ENCODE peak calls at places on chromosomes 16 and 17, in eight cellular contexts. One of them, this sample, is unnamed.

GRCh38 chr16:24010440-24011089 is 174.8 kb downstream of the PRKCB start:
- DNase-seq in fibroblast of the aortic adventitia: peak; percentile 66
- DNase-seq in mucosa of descending colon: peak; percentile 73
- DNase-seq in mammary epithelial cell: peak; percentile 66
- DNase-seq in colonic mucosa: peak; percentile 83
- DNase-seq in left ventricle myocardium inferior: peak; percentile 64
- DNase-seq in adrenal gland: peak; percentile 70
- DNase-seq in endothelial cell of umbilical vein: peak; percentile 57
- DNase-seq in this sample: peak; percentile 64

GRCh38 chr17:79721993-79722671 is 8.6 kb upstream of the ENPP7 start:
- DNase-seq in fibroblast of the aortic adventitia: peak; percentile 4
- DNase-seq in mucosa of descending colon: no peak
- DNase-seq in mammary epithelial cell: no peak
- DNase-seq in colonic mucosa: no peak
- DNase-seq in left ventricle myocardium inferior: no peak
- DNase-seq in adrenal gland: no peak
- DNase-seq in endothelial cell of umbilical vein: no peak
- DNase-seq in this sample: no peak

GRCh38 chr17:796609-797008 is 14.5 kb downstream of the MRM3 start:
- DNase-seq in fibroblast of the aortic adventitia: no peak
- DNase-seq in mucosa of descending colon: no peak
- DNase-seq in mammary epithelial cell: no peak
- DNase-seq in colonic mucosa: no peak
- DNase-seq in left ventricle myocardium inferior: no peak
- DNase-seq in adrenal gland: no peak
- DNase-seq in endothelial cell of umbilical vein: no peak
- DNase-seq in this sample: no peak

GRCh38 chr16:11708421-11708820 is 34.2 kb downstream of the TXNDC11 start:
- DNase-seq in fibroblast of the aortic adventitia: peak; percentile 36
- DNase-seq in mucosa of descending colon: no peak
- DNase-seq in mammary epithelial cell: no peak
- DNase-seq in colonic mucosa: no peak
- DNase-seq in left ventricle myocardium inferior: no peak
- DNase-seq in adrenal gland: no peak
- DNase-seq in endothelial cell of umbilical vein: peak; percentile 11
- DNase-seq in this sample: no peak

GRCh38 chr17:40191237-40192208 is 14.3 kb downstream of the RAPGEFL1 start:
- DNase-seq in fibroblast of the aortic adventitia: peak; percentile 75
- DNase-seq in mucosa of descending colon: peak; percentile 71
- DNase-seq in mammary epithelial cell: peak; percentile 75
- DNase-seq in colonic mucosa: peak; percentile 66
- DNase-seq in left ventricle myocardium inferior: peak; percentile 77
- DNase-seq in adrenal gland: peak; percentile 81
- DNase-seq in endothelial cell of umbilical vein: peak; percentile 88
- DNase-seq in this sample: peak; percentile 86

GRCh38 chr17:68314916-68315535 is 23.7 kb downstream of the ARSG start:
- DNase-seq in fibroblast of the aortic adventitia: peak; percentile 37
- DNase-seq in mucosa of descending colon: no peak
- DNase-seq in mammary epithelial cell: no peak
- DNase-seq in colonic mucosa: peak; percentile 21
- DNase-seq in left ventricle myocardium inferior: no peak
- DNase-seq in adrenal gland: no peak
- DNase-seq in endothelial cell of umbilical vein: no peak
- DNase-seq in this sample: no peak

GRCh38 chr17:4950757-4951204 is at the start of gene ENO3:
- DNase-seq in fibroblast of the aortic adventitia: no peak
- DNase-seq in mucosa of descending colon: peak; percentile 73
- DNase-seq in mammary epithelial cell: no peak
- DNase-seq in colonic mucosa: peak; percentile 48
- DNase-seq in left ventricle myocardium inferior: peak; percentile 56
- DNase-seq in adrenal gland: no peak
- DNase-seq in endothelial cell of umbilical vein: no peak
- DNase-seq in this sample: no peak

GRCh38 chr17:550041-550398 is 164.6 kb downstream of the VPS53 start:
- DNase-seq in fibroblast of the aortic adventitia: no peak
- DNase-seq in mucosa of descending colon: no peak
- DNase-seq in mammary epithelial cell: peak; percentile 66
- DNase-seq in colonic mucosa: no peak
- DNase-seq in left ventricle myocardium inferior: no peak
- DNase-seq in adrenal gland: no peak
- DNase-seq in endothelial cell of umbilical vein: no peak
- DNase-seq in this sample: no peak

GRCh38 chr16:26736084-26736483 is 330.6 kb upstream of the C16orf82 start:
- DNase-seq in fibroblast of the aortic adventitia: no peak
- DNase-seq in mucosa of descending colon: no peak
- DNase-seq in mammary epithelial cell: no peak
- DNase-seq in colonic mucosa: no peak
- DNase-seq in left ventricle myocardium inferior: no peak
- DNase-seq in adrenal gland: no peak
- DNase-seq in endothelial cell of umbilical vein: no peak
- DNase-seq in this sample: no peak

GRCh38 chr16:50121721-50122445 is 31.2 kb upstream of the TENT4B start:
- DNase-seq in fibroblast of the aortic adventitia: no peak
- DNase-seq in mucosa of descending colon: no peak
- DNase-seq in mammary epithelial cell: no peak
- DNase-seq in colonic mucosa: no peak
- DNase-seq in left ventricle myocardium inferior: no peak
- DNase-seq in adrenal gland: no peak
- DNase-seq in endothelial cell of umbilical vein: no peak
- DNase-seq in this sample: peak; percentile 45

GRCh38 chr17:77786090-77786489 is 172.4 kb upstream of the TNRC6C start:
- DNase-seq in fibroblast of the aortic adventitia: no peak
- DNase-seq in mucosa of descending colon: no peak
- DNase-seq in mammary epithelial cell: no peak
- DNase-seq in colonic mucosa: no peak
- DNase-seq in left ventricle myocardium inferior: no peak
- DNase-seq in adrenal gland: no peak
- DNase-seq in endothelial cell of umbilical vein: no peak
- DNase-seq in this sample: no peak

GRCh38 chr17:61015966-61016365 is 338.3 kb downstream of the BCAS3 start:
- DNase-seq in fibroblast of the aortic adventitia: peak; percentile 19
- DNase-seq in mucosa of descending colon: no peak
- DNase-seq in mammary epithelial cell: no peak
- DNase-seq in colonic mucosa: no peak
- DNase-seq in left ventricle myocardium inferior: no peak
- DNase-seq in adrenal gland: no peak
- DNase-seq in endothelial cell of umbilical vein: no peak
- DNase-seq in this sample: no peak

GRCh38 chr17:81517009-81517338 is 4.4 kb upstream of the ACTG1 start:
- DNase-seq in fibroblast of the aortic adventitia: no peak
- DNase-seq in mucosa of descending colon: no peak
- DNase-seq in mammary epithelial cell: no peak
- DNase-seq in colonic mucosa: no peak
- DNase-seq in left ventricle myocardium inferior: no peak
- DNase-seq in adrenal gland: no peak
- DNase-seq in endothelial cell of umbilical vein: no peak
- DNase-seq in this sample: no peak

GRCh38 chr17:27153005-27153404 is 140.9 kb upstream of the WSB1 start:
- DNase-seq in fibroblast of the aortic adventitia: peak; percentile 2
- DNase-seq in mucosa of descending colon: peak; percentile 8
- DNase-seq in mammary epithelial cell: no peak
- DNase-seq in colonic mucosa: no peak
- DNase-seq in left ventricle myocardium inferior: no peak
- DNase-seq in adrenal gland: no peak
- DNase-seq in endothelial cell of umbilical vein: no peak
- DNase-seq in this sample: no peak

GRCh38 chr17:65027305-65027704 is 29.2 kb downstream of the GNA13 start:
- DNase-seq in fibroblast of the aortic adventitia: peak; percentile 72
- DNase-seq in mucosa of descending colon: no peak
- DNase-seq in mammary epithelial cell: peak; percentile 74
- DNase-seq in colonic mucosa: no peak
- DNase-seq in left ventricle myocardium inferior: no peak
- DNase-seq in adrenal gland: no peak
- DNase-seq in endothelial cell of umbilical vein: peak; percentile 82
- DNase-seq in this sample: peak; percentile 52
- TF ChIP-seq CTCF in fibroblast of the aortic adventitia: peak; percentile 57
- TF ChIP-seq CTCF in mucosa of descending colon: no peak
- TF ChIP-seq CTCF in mammary epithelial cell: peak; percentile 30
- TF ChIP-seq CTCF in colonic mucosa: peak; percentile 13
- TF ChIP-seq CTCF in left ventricle myocardium inferior: no peak
- TF ChIP-seq CTCF in adrenal gland: peak; percentile 31
- TF ChIP-seq CTCF in endothelial cell of umbilical vein: peak; percentile 42
- TF ChIP-seq CTCF in this sample: peak; percentile 23

DNA sequence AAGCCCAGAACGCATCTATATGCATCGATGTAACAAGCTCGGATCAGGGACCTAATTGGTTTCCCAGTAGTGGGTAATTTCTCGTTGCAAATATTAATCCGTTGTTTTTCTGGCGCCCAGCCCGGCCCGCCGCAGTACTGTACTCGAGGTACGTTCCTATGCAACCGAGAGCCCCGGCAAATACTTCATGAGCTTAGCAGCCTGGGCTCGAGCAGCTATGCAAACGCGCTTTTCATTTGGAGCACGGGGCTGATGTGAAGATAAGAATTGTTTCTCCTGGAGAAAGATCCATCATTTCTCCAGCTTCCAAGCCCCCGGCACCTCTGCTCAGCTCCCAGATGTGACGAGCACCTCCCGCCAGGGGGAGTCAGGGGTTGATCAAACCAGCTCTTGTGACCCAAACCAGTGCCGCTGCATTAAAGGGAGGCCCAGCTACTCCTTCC is 229.8 kb downstream of the KATNIP start:
- DNase-seq in fibroblast of the aortic adventitia: peak; percentile 60
- DNase-seq in mucosa of descending colon: no peak
- DNase-seq in mammary epithelial cell: peak; percentile 12
- DNase-seq in colonic mucosa: no peak
- DNase-seq in left ventricle myocardium inferior: no peak
- DNase-seq in adrenal gland: no peak
- DNase-seq in endothelial cell of umbilical vein: no peak
- DNase-seq in this sample: no peak
- TF ChIP-seq CTCF in fibroblast of the aortic adventitia: peak; percentile 74
- TF ChIP-seq CTCF in mucosa of descending colon: no peak
- TF ChIP-seq CTCF in mammary epithelial cell: peak; percentile 22
- TF ChIP-seq CTCF in colonic mucosa: no peak
- TF ChIP-seq CTCF in left ventricle myocardium inferior: peak; percentile 22
- TF ChIP-seq CTCF in adrenal gland: peak; percentile 18
- TF ChIP-seq CTCF in endothelial cell of umbilical vein: no peak
- TF ChIP-seq CTCF in this sample: no peak

DNA sequence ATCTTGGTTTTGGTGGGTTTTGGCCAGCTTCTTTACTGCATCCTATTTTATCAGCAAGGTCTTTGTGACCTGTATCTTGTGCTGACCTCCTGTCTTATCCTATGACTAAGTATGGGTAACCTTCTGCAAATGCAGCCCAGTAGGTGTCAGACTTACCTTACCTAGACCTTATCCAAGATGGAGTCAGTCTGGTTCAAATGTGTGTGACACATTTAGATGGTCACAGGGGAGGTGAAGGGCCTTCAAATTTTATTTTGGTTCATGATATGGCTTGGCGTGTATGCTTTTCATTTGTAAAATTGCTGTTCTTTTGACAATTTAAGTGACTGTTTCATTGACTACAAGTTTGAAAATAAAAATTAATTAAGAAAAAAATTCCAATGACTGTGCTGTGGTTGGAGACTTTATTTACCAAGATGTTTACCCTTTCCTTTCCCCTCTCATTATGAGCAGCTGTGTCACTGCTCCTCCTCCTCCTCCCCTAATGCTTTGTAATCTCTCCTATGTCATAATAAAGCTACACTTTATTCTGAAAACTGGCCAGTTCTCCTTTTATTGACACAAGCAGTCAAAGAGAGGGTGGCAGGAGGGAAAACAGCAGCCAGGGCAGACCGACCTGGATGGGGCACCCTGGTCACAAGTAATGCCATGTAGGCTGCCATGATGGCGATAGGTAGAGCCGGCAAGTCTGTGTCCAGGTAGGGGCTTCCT is 49.4 kb downstream of the TNFRSF13B start:
- DNase-seq in fibroblast of the aortic adventitia: no peak
- DNase-seq in mucosa of descending colon: no peak
- DNase-seq in mammary epithelial cell: no peak
- DNase-seq in colonic mucosa: no peak
- DNase-seq in left ventricle myocardium inferior: no peak
- DNase-seq in adrenal gland: no peak
- DNase-seq in endothelial cell of umbilical vein: no peak
- DNase-seq in this sample: no peak
- TF ChIP-seq CTCF in fibroblast of the aortic adventitia: no peak
- TF ChIP-seq CTCF in mucosa of descending colon: no peak
- TF ChIP-seq CTCF in mammary epithelial cell: peak; percentile 5
- TF ChIP-seq CTCF in colonic mucosa: no peak
- TF ChIP-seq CTCF in left ventricle myocardium inferior: no peak
- TF ChIP-seq CTCF in adrenal gland: no peak
- TF ChIP-seq CTCF in endothelial cell of umbilical vein: no peak
- TF ChIP-seq CTCF in this sample: no peak

GRCh38 chr17:74128456-74128855 is 75.0 kb upstream of the RPL38 start:
- DNase-seq in fibroblast of the aortic adventitia: no peak
- DNase-seq in mucosa of descending colon: no peak
- DNase-seq in mammary epithelial cell: no peak
- DNase-seq in colonic mucosa: no peak
- DNase-seq in left ventricle myocardium inferior: no peak
- DNase-seq in adrenal gland: no peak
- DNase-seq in endothelial cell of umbilical vein: no peak
- DNase-seq in this sample: no peak
- TF ChIP-seq CTCF in fibroblast of the aortic adventitia: no peak
- TF ChIP-seq CTCF in mucosa of descending colon: no peak
- TF ChIP-seq CTCF in mammary epithelial cell: no peak
- TF ChIP-seq CTCF in colonic mucosa: no peak
- TF ChIP-seq CTCF in left ventricle myocardium inferior: no peak
- TF ChIP-seq CTCF in adrenal gland: no peak
- TF ChIP-seq CTCF in endothelial cell of umbilical vein: no peak
- TF ChIP-seq CTCF in this sample: no peak

GRCh38 chr16:55539049-55539448 is 27.4 kb upstream of the CAPNS2 start:
- DNase-seq in fibroblast of the aortic adventitia: no peak
- DNase-seq in mucosa of descending colon: no peak
- DNase-seq in mammary epithelial cell: peak; percentile 62
- DNase-seq in colonic mucosa: no peak
- DNase-seq in left ventricle myocardium inferior: no peak
- DNase-seq in adrenal gland: no peak
- DNase-seq in endothelial cell of umbilical vein: no peak
- DNase-seq in this sample: no peak

GRCh38 chr16:55539488-55539887 is 27.0 kb upstream of the CAPNS2 start:
- DNase-seq in fibroblast of the aortic adventitia: no peak
- DNase-seq in mucosa of descending colon: no peak
- DNase-seq in mammary epithelial cell: no peak
- DNase-seq in colonic mucosa: no peak
- DNase-seq in left ventricle myocardium inferior: no peak
- DNase-seq in adrenal gland: no peak
- DNase-seq in endothelial cell of umbilical vein: no peak
- DNase-seq in this sample: no peak

GRCh38 chr16:55542459-55543082 is 23.9 kb upstream of the CAPNS2 start:
- DNase-seq in fibroblast of the aortic adventitia: peak; percentile 77
- DNase-seq in mucosa of descending colon: no peak
- DNase-seq in mammary epithelial cell: peak; percentile 70
- DNase-seq in colonic mucosa: no peak
- DNase-seq in left ventricle myocardium inferior: no peak
- DNase-seq in adrenal gland: no peak
- DNase-seq in endothelial cell of umbilical vein: peak; percentile 69
- DNase-seq in this sample: no peak

GRCh38 chr16:55540221-55540620 is 26.3 kb upstream of the CAPNS2 start:
- DNase-seq in fibroblast of the aortic adventitia: no peak
- DNase-seq in mucosa of descending colon: no peak
- DNase-seq in mammary epithelial cell: no peak
- DNase-seq in colonic mucosa: no peak
- DNase-seq in left ventricle myocardium inferior: no peak
- DNase-seq in adrenal gland: no peak
- DNase-seq in endothelial cell of umbilical vein: no peak
- DNase-seq in this sample: no peak

GRCh38 chr16:55543470-55543869 is 23.0 kb upstream of the CAPNS2 start:
- DNase-seq in fibroblast of the aortic adventitia: peak; percentile 72
- DNase-seq in mucosa of descending colon: no peak
- DNase-seq in mammary epithelial cell: no peak
- DNase-seq in colonic mucosa: no peak
- DNase-seq in left ventricle myocardium inferior: no peak
- DNase-seq in adrenal gland: no peak
- DNase-seq in endothelial cell of umbilical vein: peak; percentile 47
- DNase-seq in this sample: no peak
- TF ChIP-seq CTCF in fibroblast of the aortic adventitia: peak; percentile 15
- TF ChIP-seq CTCF in mucosa of descending colon: no peak
- TF ChIP-seq CTCF in mammary epithelial cell: peak; percentile 11
- TF ChIP-seq CTCF in colonic mucosa: no peak
- TF ChIP-seq CTCF in left ventricle myocardium inferior: peak; percentile 55
- TF ChIP-seq CTCF in adrenal gland: peak; percentile 59
- TF ChIP-seq CTCF in endothelial cell of umbilical vein: no peak
- TF ChIP-seq CTCF in this sample: no peak

This sample was measured in GM20000.